ENCODE peak calls at places on chromosomes 4 and X, in eight cellular contexts. H, Q, C, O, M, I, A and B are unnamed samples.

GRCh38 chrX:24703185-24703494 is 9.4 kb downstream of the POLA1 start:
- DNase-seq in C (no peak), Q (no peak), M (no peak), O (no peak), H (no peak), I (no peak), A (no peak), B (no peak)

GRCh38 chr4:152115794-152116193 is 355.0 kb upstream of the GATB start:
- DNase-seq in H (no peak), O (no peak), Q (no peak), A (no peak), I (no peak), M (no peak), C (no peak), B (no peak)

GRCh38 chr4:68373513-68373912 is 23.6 kb upstream of the YTHDC1 start:
- DNase-seq in A (peak; percentile 84), I (peak; percentile 54), C (peak; percentile 52), Q (peak; percentile 66), H (peak; percentile 33), M (peak; percentile 81), O (peak; percentile 84), B (peak; percentile 83)

GRCh38 chr4:175772170-175772685 is 39.8 kb downstream of the GPM6A start:
- DNase-seq in A (no peak), C (no peak), H (no peak), I (no peak), M (no peak), Q (no peak), O (no peak), B (no peak)

GRCh38 chr4:124839786-124840390 is 127.4 kb upstream of the ANKRD50 start:
- DNase-seq in C (no peak), A (no peak), I (no peak), Q (no peak), O (peak; percentile 8), H (no peak), M (no peak), B (peak; percentile 14)

GRCh38 chr4:14771504-14772175 is 230.6 kb upstream of the CPEB2 start:
- DNase-seq in O (no peak), C (no peak), Q (no peak), H (no peak), M (no peak), I (no peak), A (no peak), B (no peak)

GRCh38 chr4:145075742-145076472 is 22.1 kb downstream of the ANAPC10 start:
- DNase-seq in M (no peak), I (no peak), A (no peak), H (no peak), Q (no peak), C (no peak), O (no peak), B (no peak)

GRCh38 chrX:132615396-132616131 is 126.7 kb upstream of the MBNL3 start:
- DNase-seq in A (peak; percentile 43), Q (no peak), O (peak; percentile 53), H (peak; percentile 44), M (peak; percentile 30), I (no peak), C (no peak), B (peak; percentile 65)

GRCh38 chr4:6942238-6942800 is 32.7 kb downstream of the TBC1D14 start:
- DNase-seq in M (no peak), Q (peak; percentile 66), O (peak; percentile 97), C (peak; percentile 86), H (no peak), A (no peak), I (no peak), B (peak; percentile 98)

GRCh38 chr4:147518846-147519767 is 38.2 kb downstream of the EDNRA start:
- DNase-seq in I (peak; percentile 44), O (peak; percentile 89), C (peak; percentile 46), H (peak; percentile 64), A (peak; percentile 70), M (peak; percentile 77), Q (no peak), B (peak; percentile 93)

GRCh38 chrX:109537324-109537665 is 651 bp downstream of the NXT2 start:
- DNase-seq in Q (no peak), O (peak; percentile 87), C (peak; percentile 23), M (no peak), I (no peak), A (no peak), H (peak; percentile 21), B (peak; percentile 78)

GRCh38 chr4:128623508-128624215 is 185.8 kb upstream of the JADE1 start:
- DNase-seq in C (no peak), O (no peak), H (no peak), I (no peak), M (no peak), A (no peak), Q (no peak), B (no peak)

GRCh38 chr4:5753766-5754528 is 42.9 kb downstream of the EVC start:
- DNase-seq in M (no peak), O (peak; percentile 96), H (no peak), I (no peak), C (peak; percentile 57), A (no peak), Q (no peak), B (peak; percentile 97)

GRCh38 chr4:68249434-68249833 is 3.9 kb upstream of the TMPRSS11B start:
- DNase-seq in C (no peak), I (no peak), M (no peak), Q (no peak), A (no peak), O (peak; percentile 4), H (no peak), B (no peak)

GRCh38 chr4:93384897-93385296 is 443.7 kb upstream of the ATOH1 start:
- DNase-seq in C (no peak), O (peak; percentile 29), I (no peak), M (no peak), A (no peak), H (no peak), Q (no peak), B (peak; percentile 63)

GRCh38 chr4:150591284-150591874 is 9.4 kb downstream of the MAB21L2 start:
- DNase-seq in O (no peak), A (peak; percentile 57), H (no peak), C (no peak), Q (no peak), I (no peak), M (peak; percentile 87), B (peak; percentile 31)

GRCh38 chrX:153521034-153521433 is 3.6 kb downstream of the ATP2B3 start:
- DNase-seq in O (peak; percentile 26), C (no peak), I (peak; percentile 76), H (no peak), A (no peak), M (peak; percentile 76), Q (no peak), B (no peak)

GRCh38 chr4:72387959-72388358 is 181.1 kb downstream of the ADAMTS3 start:
- DNase-seq in C (no peak), M (no peak), Q (no peak), O (no peak), I (no peak), H (no peak), A (no peak), B (no peak)

GRCh38 chrX:48958635-48959094 is 1.3 kb upstream of the OTUD5 start:
- DNase-seq in A (no peak), M (peak; percentile 12), H (no peak), Q (peak; percentile 65), C (peak; percentile 35), I (no peak), O (peak; percentile 56), B (peak; percentile 59)

GRCh38 chr4:128700659-128701350 is 108.7 kb upstream of the JADE1 start:
- DNase-seq in Q (no peak), O (no peak), I (no peak), M (no peak), C (no peak), H (no peak), A (no peak), B (no peak)

DNA sequence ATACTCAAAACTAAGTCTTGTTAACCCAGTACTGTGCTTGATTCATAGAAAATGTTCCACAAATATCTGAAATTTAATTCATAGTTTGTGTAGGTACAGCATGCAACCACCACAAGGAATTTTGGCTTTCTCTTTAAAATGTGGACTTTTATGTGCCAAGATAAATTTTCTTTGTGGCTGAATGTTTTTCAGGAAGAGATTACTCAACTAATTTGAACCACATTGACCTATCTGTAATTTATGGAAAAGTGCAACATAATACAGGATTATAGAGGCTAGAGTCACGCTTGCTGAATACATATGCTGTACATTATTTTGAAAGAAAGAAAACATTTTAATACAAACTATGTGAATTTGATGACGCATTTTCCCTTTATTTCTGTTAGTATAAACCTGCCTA is 730.8 kb downstream of the IL1RAPL1 start:
- DNase-seq in M (no peak), Q (no peak), O (peak; percentile 30), I (no peak), H (no peak), A (no peak), C (no peak), B (peak; percentile 20)
- TF ChIP-seq CTCF in M (no peak), Q (no peak), O (no peak), I (no peak), H (no peak), A (no peak), C (no peak), B (no peak)

GRCh38 chr4:140568507-140569306 is at the start of gene UCP1:
- DNase-seq in M (peak; percentile 32), O (no peak), A (peak; percentile 73), H (no peak), C (no peak), Q (no peak), I (peak; percentile 85), B (peak; percentile 3)
- TF ChIP-seq CTCF in M (no peak), O (no peak), A (no peak), H (no peak), C (no peak), Q (no peak), I (no peak), B (no peak)

DNA sequence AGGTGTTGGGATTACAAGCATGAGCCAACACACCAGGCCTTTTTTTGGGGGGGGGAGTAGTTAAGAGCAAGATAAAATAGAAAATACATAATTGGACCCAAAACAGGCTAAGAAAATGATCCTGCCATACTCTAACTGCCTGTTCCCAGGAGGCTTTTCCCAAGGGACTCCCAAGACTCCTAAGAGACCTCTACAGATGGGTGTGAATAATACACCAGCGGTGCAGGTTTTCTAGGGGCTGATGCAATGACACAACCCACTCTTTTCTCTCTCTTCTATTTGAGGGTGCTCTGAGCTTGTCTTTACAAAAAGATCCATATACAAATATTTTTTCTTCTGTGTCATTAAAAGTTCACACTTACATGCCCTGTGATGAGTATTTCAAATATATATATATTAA is 116.9 kb downstream of the RASL11B start:
- DNase-seq in Q (no peak), I (no peak), H (no peak), A (no peak), C (no peak), M (no peak), O (peak; percentile 20), B (peak; percentile 50)
- TF ChIP-seq CTCF in Q (no peak), I (no peak), H (no peak), A (no peak), C (no peak), M (no peak), O (no peak), B (peak; percentile 15)

DNA sequence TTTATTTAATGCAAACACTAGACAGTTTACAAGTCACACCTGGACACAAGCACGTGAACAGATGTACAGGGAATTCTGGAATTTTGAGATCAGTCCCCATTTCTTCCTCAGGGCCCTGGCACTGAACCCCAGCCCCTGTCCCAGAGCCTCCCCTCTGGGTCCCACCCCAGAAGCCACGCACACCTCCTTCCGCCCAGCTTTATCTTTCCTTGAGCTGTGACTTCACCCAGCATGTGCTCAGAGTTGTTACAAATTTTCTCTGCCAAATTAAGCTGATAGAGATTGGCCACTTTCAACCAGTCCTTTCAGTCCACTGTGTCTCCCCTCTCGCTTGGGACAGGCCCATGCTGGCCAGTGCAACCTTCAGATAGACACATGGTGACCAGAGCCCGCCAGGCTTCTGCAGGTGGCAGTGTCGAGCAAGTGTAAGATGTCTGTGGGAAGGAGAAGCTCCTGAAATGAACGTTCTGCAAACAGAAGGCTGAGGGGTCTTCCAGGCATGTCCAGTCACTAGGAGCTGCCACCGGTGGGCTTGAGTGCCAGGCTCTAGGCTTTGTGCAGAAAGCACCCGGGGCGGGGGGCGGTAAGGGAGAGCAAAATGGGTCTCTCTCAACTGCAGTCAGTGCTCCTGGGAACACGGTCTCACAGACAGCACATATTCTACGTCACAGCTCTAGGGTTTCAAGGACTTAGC is 73.3 kb downstream of the MTMR1 start:
- DNase-seq in I (no peak), C (no peak), H (no peak), A (no peak), Q (no peak), O (no peak), M (no peak), B (no peak)
- TF ChIP-seq CTCF in I (peak; percentile 31), C (no peak), H (no peak), A (no peak), Q (no peak), O (no peak), M (peak; percentile 23), B (peak; percentile 29)